ENCODE peak calls at places on chromosomes 16 and 17, in four cellular contexts. I is endothelial cell, P is transverse colon, E is IMR-90. W is an unnamed sample.

GRCh38 chr17:64183815-64184397 is 54.0 kb upstream of the ERN1 start:
- DNase-seq in I (no peak), P (no peak), E (peak), W (no peak)

GRCh38 chr16:35748621-35749252 is 2289.3 kb downstream of the TP53TG3F start:
- DNase-seq in I (no peak), P (no peak), E (no peak), W (no peak)

GRCh38 chr17:80123791-80124190 is 22.4 kb downstream of the GAA start:
- DNase-seq in I (no peak), P (no peak), E (peak), W (peak)

GRCh38 chr17:71342726-71343125 is 778.1 kb upstream of the SOX9 start:
- DNase-seq in I (no peak), P (no peak), E (no peak), W (no peak)

GRCh38 chr16:82329504-82330192 is 159.6 kb upstream of the MPHOSPH6 start:
- DNase-seq in I (no peak), P (no peak), E (no peak), W (no peak)

GRCh38 chr17:32482568-32483320 is 4.0 kb upstream of the CDK5R1 start:
- DNase-seq in I (no peak), P (no peak), E (peak), W (no peak)

GRCh38 chr16:8867483-8868271 is 1.1 kb downstream of the CARHSP1 start:
- DNase-seq in I (no peak), P (peak), E (no peak), W (peak)

GRCh38 chr17:77498875-77499698 is 358.3 kb downstream of the SEC14L1 start:
- DNase-seq in I (no peak), P (peak), E (no peak), W (peak)

GRCh38 chr17:55386931-55387330 is 34.7 kb downstream of the MMD start:
- DNase-seq in I (no peak), P (no peak), E (no peak), W (no peak)

GRCh38 chr17:57288753-57289121 is 32.4 kb downstream of the MSI2 start:
- DNase-seq in I (no peak), P (no peak), E (no peak), W (no peak)
- TF ChIP-seq CTCF in I (no peak), P (no peak), E (no peak), W (no peak)

DNA sequence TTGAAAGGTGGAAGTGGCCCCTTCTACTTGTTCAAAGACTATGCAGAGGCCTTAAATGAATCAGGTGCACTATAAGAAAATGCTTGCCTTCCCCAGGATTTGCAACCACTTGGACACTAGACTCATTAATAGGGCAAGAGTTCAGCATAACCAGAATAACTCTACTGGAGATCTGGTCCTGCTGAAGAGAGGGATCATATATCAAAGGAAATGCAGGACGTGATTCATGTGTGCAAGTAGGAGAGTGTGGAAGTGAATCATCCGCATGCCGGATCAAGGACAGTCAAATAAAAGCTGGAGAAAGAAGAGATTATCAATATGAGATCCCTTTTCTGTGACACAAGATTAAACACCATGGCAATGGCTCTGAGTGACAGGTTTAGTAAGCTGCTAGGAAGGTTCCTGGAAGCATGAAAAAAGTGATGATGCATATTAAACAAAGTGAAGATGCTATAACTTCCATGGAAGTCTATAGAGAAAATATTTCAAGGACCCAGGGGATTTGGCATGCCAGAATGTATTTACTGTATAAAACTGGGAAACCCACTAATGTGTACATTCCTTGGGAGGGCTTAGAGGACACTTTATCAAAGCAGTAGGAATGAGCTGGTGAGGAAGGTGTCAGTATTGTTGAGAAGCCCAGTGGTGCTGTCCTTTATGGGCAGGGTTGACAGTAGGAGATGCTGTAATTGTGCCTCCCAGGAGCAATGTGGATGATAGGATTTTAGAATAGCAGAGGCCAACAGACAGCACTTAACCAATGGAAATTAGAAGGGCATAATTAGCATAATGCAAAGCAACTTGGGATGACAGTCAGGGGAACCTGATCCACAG is 133.1 kb downstream of the ABCA8 start:
- DNase-seq in I (no peak), P (no peak), E (peak), W (peak)
- TF ChIP-seq CTCF in I (no peak), P (no peak), E (no peak), W (no peak)

DNA sequence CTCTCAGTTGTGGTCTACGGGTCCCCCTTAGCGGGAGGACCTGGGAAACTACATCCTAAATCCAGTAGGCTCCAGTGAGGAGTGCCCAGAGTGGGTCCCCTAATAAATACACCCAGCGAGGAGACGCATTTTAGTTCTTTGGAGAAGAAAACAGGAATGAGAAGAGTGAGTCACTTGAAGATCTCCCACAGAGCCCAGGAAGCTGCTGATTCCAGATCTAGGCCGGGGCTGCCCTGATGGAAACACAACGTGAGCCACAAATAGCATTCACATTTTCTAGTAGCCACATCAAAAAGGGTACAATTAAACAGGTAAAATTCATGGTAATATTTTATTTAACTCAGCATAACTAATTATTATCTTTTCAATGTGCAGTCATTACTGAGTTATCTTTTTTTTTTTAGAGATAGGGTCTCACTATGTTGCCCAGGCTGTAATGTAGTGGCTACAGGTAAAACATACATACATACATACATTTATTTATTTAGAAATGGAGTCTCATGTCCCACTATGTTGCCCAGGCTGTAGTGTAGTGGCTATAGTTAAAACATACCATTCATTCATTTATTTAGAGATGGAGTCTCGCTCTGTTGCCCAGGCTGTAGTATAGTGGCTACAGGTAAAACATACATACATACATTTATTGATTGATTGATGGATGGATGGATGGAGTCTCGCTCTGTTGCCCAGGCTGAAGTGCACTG is 21.5 kb downstream of the FBXO31 start:
- DNase-seq in I (no peak), P (no peak), E (no peak), W (no peak)
- TF ChIP-seq CTCF in I (no peak), P (no peak), E (no peak), W (no peak)

DNA sequence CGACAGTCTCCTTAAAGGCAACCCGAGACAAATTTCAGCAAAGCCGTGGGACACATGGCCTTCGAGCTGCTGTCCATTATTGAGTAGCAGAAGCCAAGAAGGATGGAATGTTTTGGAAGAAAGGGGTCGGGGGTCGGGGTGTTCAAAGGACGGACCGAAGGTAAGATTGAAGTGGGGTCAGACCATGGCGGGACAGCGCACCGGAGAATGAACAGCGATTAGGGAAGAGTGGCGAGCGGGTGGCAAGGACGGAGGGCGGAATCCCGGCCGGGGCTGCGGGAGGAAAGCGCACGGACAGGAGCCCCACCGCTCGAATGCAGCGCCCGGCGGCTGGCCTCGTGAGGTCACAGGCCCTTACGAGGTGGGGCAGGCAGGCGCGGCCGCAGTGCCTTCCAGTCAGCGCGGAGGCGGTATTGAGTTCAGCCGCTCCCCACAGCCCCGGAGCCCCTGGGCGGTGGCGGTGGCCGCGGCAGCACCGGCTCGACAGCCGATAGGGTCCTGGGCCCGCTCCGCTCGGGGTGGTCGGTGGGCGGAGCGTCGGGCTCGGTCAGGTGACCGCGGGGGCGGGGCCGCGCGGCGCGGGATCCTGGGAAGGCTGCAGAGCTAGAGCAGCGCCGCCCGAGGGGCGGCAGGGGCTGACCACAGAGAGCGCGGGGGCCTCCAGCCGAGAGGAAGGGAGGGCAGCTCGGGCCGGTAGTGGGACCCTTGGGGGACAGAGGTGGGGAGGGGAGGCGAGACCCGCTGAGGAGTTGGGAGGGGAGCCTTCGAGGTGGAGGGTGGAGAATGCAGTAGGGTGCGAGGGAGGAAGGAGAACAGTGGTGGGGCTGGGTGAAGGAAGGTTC is at the start of gene EFCAB13:
- DNase-seq in I (peak), P (peak), E (peak), W (peak)
- TF ChIP-seq CTCF in I (no peak), P (peak), E (peak), W (no peak)

GRCh38 chr16:65339062-65339461 is 217.2 kb upstream of the CDH11 start:
- DNase-seq in I (no peak), P (no peak), E (no peak), W (no peak)

GRCh38 chr16:65343556-65343955 is 221.7 kb upstream of the CDH11 start:
- DNase-seq in I (no peak), P (no peak), E (no peak), W (no peak)

GRCh38 chr16:65342231-65342866 is 220.5 kb upstream of the CDH11 start:
- DNase-seq in I (no peak), P (no peak), E (no peak), W (no peak)
- TF ChIP-seq CTCF in I (no peak), P (no peak), E (no peak), W (no peak)

GRCh38 chr17:7992516-7992915 is 9.9 kb upstream of the GUCY2D start:
- DNase-seq in I (no peak), P (no peak), E (peak), W (no peak)
- TF ChIP-seq CTCF in I (no peak), P (no peak), E (no peak), W (no peak)

DNA sequence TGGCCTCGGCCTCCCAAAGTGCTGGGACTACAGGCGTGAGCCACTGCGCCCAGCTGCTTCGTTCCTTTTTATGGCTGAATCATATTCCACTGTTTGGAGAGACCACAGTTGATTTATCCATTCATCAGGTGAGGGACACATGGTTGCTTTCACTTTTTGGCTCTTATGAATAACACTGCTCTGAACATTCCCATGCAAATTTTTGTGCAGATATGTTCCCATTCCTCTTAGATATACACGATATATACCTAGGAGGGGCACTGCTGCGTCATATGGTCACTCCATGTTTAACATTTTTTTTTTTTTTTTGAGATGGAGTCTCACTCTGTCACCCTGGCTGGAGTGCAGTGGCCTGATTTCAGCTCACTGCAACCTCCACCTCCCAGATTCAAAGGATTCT is 13.9 kb upstream of the GLIS2 start:
- DNase-seq in I (no peak), P (no peak), E (no peak), W (no peak)
- TF ChIP-seq CTCF in I (no peak), P (no peak), E (no peak), W (no peak)

DNA sequence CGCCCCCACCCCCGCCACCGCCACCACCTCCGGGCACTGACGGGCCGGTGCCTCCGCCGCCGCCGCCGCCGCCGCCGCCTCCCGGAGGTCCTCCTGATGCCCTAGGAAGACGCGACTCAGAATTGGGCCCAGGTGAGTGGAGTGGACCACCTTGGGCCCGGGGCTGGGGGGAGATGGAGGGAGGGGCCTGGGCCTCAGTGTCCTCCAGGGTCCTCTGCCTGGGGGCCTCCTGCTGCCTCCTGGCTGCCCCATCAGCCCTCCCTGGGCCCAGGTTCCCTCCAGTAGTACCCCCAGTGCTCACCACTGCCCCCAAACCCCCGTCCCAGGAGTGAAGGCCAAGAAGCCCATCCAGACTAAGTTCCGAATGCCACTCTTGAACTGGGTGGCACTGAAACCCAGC is 19.9 kb downstream of the SPATA32 start:
- DNase-seq in I (no peak), P (no peak), E (no peak), W (no peak)
- TF ChIP-seq CTCF in I (no peak), P (no peak), E (no peak), W (no peak)

GRCh38 chr16:83956336-83957289 is 3.6 kb downstream of the OSGIN1 start:
- DNase-seq in I (peak), P (peak), E (peak), W (peak)
- TF ChIP-seq CTCF in I (peak), P (peak), E (peak), W (peak)